ENCODE peak calls at places on chromosomes 7 and 10, in five cellular contexts. Q is H7, W is SK-MEL-5, J is SW480, T is right atrium auricular region. Y is an unnamed sample.

GRCh38 chr10:28532223-28532508 is 752 bp upstream of the WAC start:
- DNase-seq in W (peak), Q (no peak), T (peak), J (peak), Y (no peak)

GRCh38 chr10:95266674-95267095 is 24.1 kb downstream of the PDLIM1 start:
- DNase-seq in W (peak), J (peak), T (peak), Q (no peak), Y (no peak)

GRCh38 chr7:30941582-30942310 is 22.0 kb upstream of the GHRHR start:
- DNase-seq in Q (no peak), T (no peak), W (no peak), J (peak), Y (no peak)

GRCh38 chr7:130793855-130794618 is 60.0 kb upstream of the KLF14 start:
- DNase-seq in J (no peak), W (peak), T (no peak), Q (no peak), Y (no peak)

GRCh38 chr7:104934665-104935064 is 79.3 kb upstream of the KMT2E start:
- DNase-seq in Q (no peak), W (no peak), J (peak), T (no peak), Y (no peak)

GRCh38 chr10:70508912-70509366 is 30.4 kb downstream of the PALD1 start:
- DNase-seq in W (no peak), Q (peak), J (peak), T (peak), Y (no peak)

GRCh38 chr7:129739427-129739826 is 127.9 kb downstream of the NRF1 start:
- DNase-seq in J (no peak), W (peak), Q (no peak), T (no peak), Y (no peak)

GRCh38 chr7:921071-921461 is 33.4 kb downstream of the ADAP1 start:
- DNase-seq in T (no peak), W (no peak), J (no peak), Q (no peak), Y (no peak)

GRCh38 chr10:3014968-3015367 is 52.4 kb upstream of the PFKP start:
- DNase-seq in T (no peak), Q (no peak), W (peak), J (no peak), Y (no peak)

GRCh38 chr7:23593706-23594105 is 3.5 kb upstream of the CCDC126 start:
- DNase-seq in W (peak), T (no peak), J (no peak), Q (no peak), Y (no peak)

GRCh38 chr10:93977442-93977841 is 16.3 kb upstream of the PLCE1 start:
- DNase-seq in J (no peak), W (peak), Q (no peak), T (no peak), Y (no peak)

GRCh38 chr10:31025142-31025541 is 6.5 kb downstream of the ZNF438 start:
- DNase-seq in T (no peak), W (no peak), Q (no peak), J (no peak), Y (no peak)

GRCh38 chr10:70886921-70887665 is 1.3 kb downstream of the PCBD1 start:
- DNase-seq in J (no peak), W (no peak), T (no peak), Q (no peak), Y (no peak)

GRCh38 chr10:45553613-45554012 is 119.0 kb downstream of the ZFAND4 start:
- DNase-seq in J (no peak), T (no peak), W (no peak), Q (no peak), Y (no peak)

GRCh38 chr10:6642881-6643280 is 62.8 kb upstream of the PRKCQ start:
- DNase-seq in Q (no peak), T (no peak), J (no peak), W (no peak), Y (no peak)